ENCODE peak calls at places on chromosome 14, in ten cellular contexts. H is NCI-H2171; Q is suprapubic skin; I is body of pancreas; G is GM04504; S is GM23248; T is non-pigmented ciliary epithelial cell; R is left colon; Y is memory B cell; D is activated CD4-positive, alpha-beta T cell treated with anti-CD3 and anti-CD28 coated beads for 36 hours. N is an unnamed sample.
A peak's percentile ranks its signal among the peaks of the same experiment; 100 is the strongest.

GRCh38 chr14:39376671-39377403 is 55.4 kb downstream of the FBXO33 start:
- DNase-seq in T (peak; percentile 6), G (no peak), Q (no peak), S (peak; percentile 64), Y (no peak), H (no peak), R (no peak), I (no peak), D (no peak), N (peak; percentile 56)

GRCh38 chr14:37600880-37601741 is 5.7 kb downstream of the TTC6 start:
- DNase-seq in H (no peak), S (no peak), D (no peak), G (no peak), I (no peak), Y (no peak), Q (no peak), T (no peak), R (peak; percentile 62), N (no peak)

GRCh38 chr14:91946313-91947195 is 940 bp downstream of the FBLN5 start:
- DNase-seq in T (no peak), I (no peak), R (no peak), Q (no peak), S (peak; percentile 76), D (no peak), Y (no peak), G (no peak), H (no peak), N (peak; percentile 38)

GRCh38 chr14:28321475-28322244 is 444.9 kb upstream of the FOXG1 start:
- DNase-seq in Y (no peak), S (no peak), G (no peak), I (no peak), T (peak; percentile 42), Q (no peak), H (no peak), R (no peak), D (no peak), N (peak; percentile 63)

GRCh38 chr14:83071888-83072501 is 1538.3 kb upstream of the SEL1L start:
- DNase-seq in R (no peak), G (no peak), I (no peak), S (peak; percentile 5), Y (no peak), Q (no peak), T (no peak), H (peak; percentile 13), D (no peak), N (peak; percentile 20)

GRCh38 chr14:22071001-22071400 is 397.4 kb upstream of the OR4E1 start:
- DNase-seq in H (no peak), S (no peak), G (no peak), T (no peak), D (peak; percentile 69), R (peak; percentile 27), Q (no peak), Y (peak; percentile 47), I (no peak), N (no peak)

GRCh38 chr14:94317259-94317658 is 5.9 kb downstream of the SERPINA6 start:
- DNase-seq in G (no peak), S (peak; percentile 50), Q (peak; percentile 75), T (no peak), Y (no peak), D (no peak), H (no peak), R (peak; percentile 87), I (no peak), N (no peak)

GRCh38 chr14:32625211-32625610 is 296.1 kb downstream of the AKAP6 start:
- DNase-seq in R (no peak), T (no peak), Y (no peak), S (no peak), G (no peak), I (no peak), Q (no peak), H (no peak), D (no peak), N (no peak)

GRCh38 chr14:86501611-86502010 is 971.7 kb downstream of the FLRT2 start:
- DNase-seq in R (no peak), Y (no peak), I (no peak), S (no peak), D (no peak), T (no peak), H (no peak), Q (no peak), G (no peak), N (no peak)

GRCh38 chr14:104103061-104104005 is 17.8 kb downstream of the ASPG start:
- DNase-seq in G (no peak), T (no peak), Q (peak; percentile 56), H (no peak), Y (no peak), S (no peak), R (peak; percentile 24), I (no peak), D (peak; percentile 2), N (no peak)

N was measured in ELR.